ENCODE peak calls at places on chromosomes 1 and 21, in six cellular contexts. D, F, N, E, O and H are unnamed samples.

GRCh38 chr1:91611498-91611917 is 110.9 kb downstream of the CDC7 start:
- DNase-seq in N (no peak), F (no peak), E (no peak), O (no peak), D (peak; percentile 73), H (peak; percentile 22)

GRCh38 chr1:237562247-237562823 is 328.4 kb downstream of the ZP4 start:
- DNase-seq in E (peak; percentile 66), N (peak; percentile 21), D (peak; percentile 90), O (no peak), F (no peak), H (no peak)

GRCh38 chr1:165152727-165153126 is 203.8 kb downstream of the LMX1A start:
- DNase-seq in D (peak; percentile 59), N (no peak), F (no peak), O (no peak), E (no peak), H (peak; percentile 41)

GRCh38 chr1:240104662-240105061 is 13.0 kb downstream of the FMN2 start:
- DNase-seq in F (no peak), E (no peak), N (no peak), O (no peak), D (no peak), H (no peak)

GRCh38 chr1:48114596-48115384 is 107.7 kb upstream of the SLC5A9 start:
- DNase-seq in E (peak; percentile 58), D (no peak), O (no peak), F (no peak), N (no peak), H (no peak)

GRCh38 chr1:83882906-83883305 is 116.0 kb downstream of the TTLL7 start:
- DNase-seq in F (no peak), N (peak; percentile 26), D (peak; percentile 16), E (peak; percentile 56), O (no peak), H (peak; percentile 49)

GRCh38 chr1:172335377-172335776 is 85.1 kb upstream of the C1orf105 start:
- DNase-seq in O (no peak), D (no peak), F (no peak), N (no peak), E (no peak), H (no peak)

GRCh38 chr1:59750612-59751395 is 63.9 kb upstream of the HOOK1 start:
- DNase-seq in N (no peak), F (no peak), E (peak; percentile 88), D (no peak), O (peak; percentile 19), H (no peak)

GRCh38 chr1:232355162-232356006 is 274.5 kb downstream of the SIPA1L2 start:
- DNase-seq in E (no peak), D (no peak), O (no peak), F (no peak), N (peak; percentile 26), H (no peak)

GRCh38 chr21:18725653-18726052 is 322.1 kb upstream of the TMPRSS15 start:
- DNase-seq in F (no peak), O (no peak), E (no peak), N (peak; percentile 68), D (peak; percentile 9), H (peak; percentile 40)

GRCh38 chr1:203860396-203860951 is 925 bp upstream of the SNRPE start:
- DNase-seq in N (peak; percentile 45), O (no peak), E (peak; percentile 94), D (peak; percentile 20), F (no peak), H (no peak)

GRCh38 chr1:39409055-39409816 is 82.2 kb upstream of the BMP8A start:
- DNase-seq in O (no peak), N (peak; percentile 24), D (peak; percentile 67), E (peak; percentile 35), F (peak; percentile 26), H (peak; percentile 59)

GRCh38 chr1:55696181-55696580 is 481.0 kb upstream of the USP24 start:
- DNase-seq in D (no peak), F (no peak), N (peak; percentile 23), O (no peak), E (peak; percentile 64), H (no peak)

GRCh38 chr1:151908228-151908691 is 1.1 kb downstream of the THEM4 start:
- DNase-seq in O (no peak), N (no peak), F (no peak), E (no peak), D (peak; percentile 11), H (no peak)

GRCh38 chr1:106699436-106699835 is 357.0 kb upstream of the PRMT6 start:
- DNase-seq in N (no peak), E (no peak), D (no peak), O (no peak), F (no peak), H (no peak)

GRCh38 chr1:21278898-21279819 is 11.1 kb downstream of the ECE1 start:
- DNase-seq in E (no peak), N (no peak), D (peak; percentile 70), F (no peak), O (no peak), H (no peak)

GRCh38 chr1:51189421-51190073 is 46.5 kb upstream of the RNF11 start:
- DNase-seq in D (peak; percentile 66), F (no peak), E (peak; percentile 34), O (no peak), N (peak; percentile 17), H (no peak)

GRCh38 chr1:237772014-237772413 is 118.7 kb downstream of the ZP4 start:
- DNase-seq in O (no peak), E (no peak), N (no peak), F (no peak), D (no peak), H (no peak)

GRCh38 chr1:94806451-94806861 is 13.7 kb upstream of the SLC44A3 start:
- DNase-seq in D (no peak), F (no peak), O (no peak), N (no peak), E (no peak), H (no peak)

GRCh38 chr1:112359961-112360767 is 35.9 kb upstream of the CTTNBP2NL start:
- DNase-seq in E (peak; percentile 43), D (peak; percentile 69), F (no peak), N (no peak), O (no peak), H (no peak)

GRCh38 chr21:26837539-26837938 is 7.7 kb downstream of the ADAMTS1 start:
- DNase-seq in D (no peak), N (peak; percentile 36), O (no peak), F (no peak), E (no peak), H (no peak)

GRCh38 chr1:200857804-200858203 is 15.0 kb upstream of the GPR25 start:
- DNase-seq in D (no peak), N (no peak), E (no peak), O (no peak), F (no peak), H (no peak)

GRCh38 chr1:87591492-87591891 is 262.8 kb downstream of the LMO4 start:
- DNase-seq in E (no peak), N (no peak), D (no peak), O (no peak), F (no peak), H (no peak)

GRCh38 chr1:30806381-30807317 is 49.1 kb upstream of the LAPTM5 start:
- DNase-seq in E (no peak), F (no peak), N (no peak), D (no peak), O (no peak), H (no peak)

GRCh38 chr1:6384962-6385672 is 8.4 kb downstream of the ACOT7 start:
- DNase-seq in N (peak; percentile 35), E (peak; percentile 37), F (no peak), O (no peak), D (no peak), H (no peak)

GRCh38 chr1:115976062-115976899 is at the start of gene SLC22A15:
- DNase-seq in D (peak; percentile 77), E (peak; percentile 55), F (peak; percentile 63), N (no peak), O (peak; percentile 88), H (peak; percentile 73)

GRCh38 chr1:154666051-154666793 is 58.2 kb upstream of the ADAR start:
- DNase-seq in F (no peak), D (no peak), N (no peak), O (no peak), E (no peak), H (no peak)

GRCh38 chr1:34863501-34863900 is 4.0 kb upstream of the SMIM12 start:
- DNase-seq in F (no peak), N (no peak), D (no peak), E (no peak), O (no peak), H (no peak)

GRCh38 chr1:223642155-223642689 is 23.3 kb downstream of the CAPN8 start:
- DNase-seq in D (peak; percentile 29), E (no peak), N (no peak), O (no peak), F (no peak), H (no peak)

DNA sequence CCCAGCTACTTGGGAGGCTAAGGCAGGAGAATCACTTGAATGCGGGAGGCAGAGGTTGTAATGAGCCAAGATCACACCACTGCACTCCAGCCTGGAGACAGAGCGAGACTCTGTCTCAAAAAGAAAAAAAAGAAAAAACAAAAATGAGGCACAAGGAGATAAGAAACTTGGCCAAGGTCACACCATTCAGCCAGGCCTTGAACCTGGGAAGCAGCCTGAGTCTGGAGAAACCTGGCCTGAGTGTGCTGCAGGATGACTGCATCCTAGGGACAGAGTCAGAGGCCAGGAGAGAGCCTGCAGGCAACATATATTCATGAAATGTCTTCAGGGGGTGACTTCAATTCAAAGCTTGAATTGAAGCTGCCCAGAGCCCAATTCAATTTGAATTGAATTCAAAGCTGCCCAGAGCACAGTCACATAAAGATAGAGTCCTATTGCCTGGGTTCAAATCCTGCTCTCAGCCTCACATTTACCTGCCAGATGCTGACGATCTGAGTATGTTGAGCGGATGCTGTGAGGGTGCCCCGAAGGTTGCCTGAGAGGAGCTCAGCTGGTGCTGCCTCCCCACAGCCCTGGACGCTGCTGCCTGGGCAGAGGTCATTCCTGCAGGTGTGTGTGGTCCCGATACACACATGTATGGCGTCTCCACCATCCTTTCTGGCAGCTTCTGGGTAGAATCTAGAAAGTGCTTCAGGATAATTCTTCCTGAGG is 307.7 kb downstream of the AJAP1 start:
- DNase-seq in E (no peak), D (no peak), F (no peak), O (no peak), N (no peak), H (no peak)
- TF ChIP-seq CTCF in E (no peak), D (no peak), F (no peak), O (no peak), N (no peak), H (no peak)

GRCh38 chr1:156386949-156387898 is 18.2 kb downstream of the RHBG start:
- DNase-seq in F (no peak), E (no peak), N (no peak), O (no peak), D (no peak), H (no peak)
- TF ChIP-seq CTCF in F (no peak), E (no peak), N (no peak), O (no peak), D (no peak), H (no peak)

GRCh38 chr1:109075531-109076490 is at the start of gene TAF13:
- DNase-seq in N (peak; percentile 98), F (peak; percentile 92), E (peak; percentile 93), D (peak; percentile 95), O (peak; percentile 98), H (peak; percentile 96)
- TF ChIP-seq CTCF in N (peak; percentile 13), F (no peak), E (no peak), D (peak; percentile 25), O (peak; percentile 44), H (no peak)

DNA sequence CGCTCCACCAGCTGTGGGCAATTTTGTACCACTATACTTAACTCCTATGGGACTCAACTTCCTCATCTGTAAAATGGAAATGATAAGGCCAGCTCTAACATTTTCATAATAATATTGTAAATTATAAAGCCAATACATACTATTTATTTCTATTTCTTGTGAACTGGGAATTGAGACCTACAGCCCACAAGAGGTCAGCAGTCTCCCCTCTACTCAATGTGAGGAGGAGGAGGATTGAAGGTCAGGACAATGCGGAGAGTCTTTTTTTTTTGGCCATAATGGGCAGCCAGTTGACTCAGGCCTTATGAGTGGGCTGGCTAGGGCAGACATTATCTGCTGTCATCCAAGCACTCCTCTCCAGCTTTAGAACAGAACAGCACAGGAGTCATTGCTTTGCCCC is 90.5 kb downstream of the NUF2 start:
- DNase-seq in E (no peak), O (no peak), D (no peak), N (no peak), F (no peak), H (no peak)
- TF ChIP-seq CTCF in E (no peak), O (no peak), D (peak; percentile 46), N (no peak), F (no peak), H (no peak)